ENCODE peak calls at places on chromosomes 11 and 22, in four cellular contexts. Q is stimulated activated CD4-positive, alpha-beta T cell treated with anti-CD3 and anti-CD28 coated beads, Interleukin-2, amount 100 ng/mL, for 48 hours; J is amniotic stem cell; N is astrocyte of the spinal cord. K is an unnamed sample.

GRCh38 chr11:73404048-73404447 is 27.8 kb downstream of the RELT start:
- DNase-seq in Q (no peak), N (peak), J (no peak), K (peak)

GRCh38 chr22:38788417-38788816 is 5.5 kb downstream of the DNAL4 start:
- DNase-seq in N (peak), Q (no peak), J (peak), K (no peak)

GRCh38 chr11:71201936-71202597 is 50.3 kb downstream of the SHANK2 start:
- DNase-seq in N (no peak), J (no peak), Q (no peak), K (no peak)

GRCh38 chr11:46183819-46184218 is 62.6 kb upstream of the PHF21A start:
- DNase-seq in J (peak), Q (no peak), N (peak), K (no peak)

GRCh38 chr22:33922268-33922667 is 2.0 kb upstream of the LARGE1 start:
- DNase-seq in J (no peak), Q (no peak), N (no peak), K (peak)

GRCh38 chr11:2474059-2474901 is 29.5 kb downstream of the KCNQ1 start:
- DNase-seq in N (no peak), Q (no peak), J (no peak), K (no peak)

GRCh38 chr11:536841-537621 is at the start of gene LRRC56:
- DNase-seq in J (peak), N (peak), Q (peak), K (peak)

GRCh38 chr11:96037267-96037990 is 113.5 kb upstream of the MTMR2 start:
- DNase-seq in J (no peak), Q (no peak), N (peak), K (no peak)

GRCh38 chr22:29813126-29813525 is 24.9 kb downstream of the ASCC2 start:
- DNase-seq in N (no peak), J (no peak), Q (no peak), K (no peak)

GRCh38 chr11:69010964-69011623 is 2.0 kb downstream of the MRGPRF start:
- DNase-seq in Q (peak), N (peak), J (peak), K (peak)

GRCh38 chr11:127461575-127462344 is 461.2 kb upstream of the KIRREL3 start:
- DNase-seq in N (no peak), Q (no peak), J (no peak), K (no peak)

GRCh38 chr11:897226-898159 is 13.1 kb downstream of the CHID1 start:
- DNase-seq in Q (no peak), J (no peak), N (no peak), K (no peak)

GRCh38 chr11:90669094-90669493 is 446.2 kb upstream of the CHORDC1 start:
- DNase-seq in N (no peak), J (no peak), Q (no peak), K (no peak)

GRCh38 chr11:76664578-76665061 is 5.9 kb downstream of the LRRC32 start:
- DNase-seq in J (no peak), N (no peak), Q (no peak), K (no peak)

GRCh38 chr22:33919591-33920501 is at the start of gene LARGE1:
- DNase-seq in Q (no peak), N (no peak), J (no peak), K (peak)

GRCh38 chr22:25722223-25723015 is 19.6 kb upstream of the MYO18B start:
- DNase-seq in Q (no peak), J (no peak), N (no peak), K (no peak)

GRCh38 chr11:48170176-48170839 is 46.3 kb upstream of the OR4B1 start:
- DNase-seq in N (peak), J (no peak), Q (no peak), K (no peak)

K was measured in HAP-1.